ENCODE peak calls at places on chromosomes 6 and 20, in ten cellular contexts. D is NCI-H774; B is posterior cingulate gyrus; L is HS-5; U is effector CD4-positive, alpha-beta T cell; O is stimulated activated CD4-positive, alpha-beta T cell treated with anti-CD3 and anti-CD28 coated beads, TNF-alpha, amount 100 ng/mL, for 24 hours; G is fibroblast of lung; C is psoas muscle; J is MM.1S; I is non-pigmented ciliary epithelial cell. H is an unnamed sample.

GRCh38 chr20:2156666-2157624 is 55.3 kb downstream of the STK35 start:
- DNase-seq in D (no peak), B (no peak), L (no peak), U (no peak), O (no peak), G (no peak), C (no peak), J (no peak), I (no peak), H (no peak)

GRCh38 chr6:24613361-24614047 is 32.5 kb downstream of the KIAA0319 start:
- DNase-seq in D (no peak), B (no peak), L (no peak), U (no peak), O (no peak), G (no peak), C (no peak), J (no peak), I (no peak), H (no peak)

GRCh38 chr6:149734915-149735314 is 11.4 kb downstream of the NUP43 start:
- DNase-seq in D (no peak), B (no peak), L (no peak), U (no peak), O (no peak), G (no peak), C (no peak), J (no peak), I (no peak), H (no peak)

GRCh38 chr6:135419162-135419561 is 78.4 kb downstream of the AHI1 start:
- DNase-seq in D (no peak), B (no peak), L (peak; percentile 79), U (no peak), O (no peak), G (peak; percentile 78), C (no peak), J (no peak), I (peak; percentile 76), H (no peak)

GRCh38 chr20:2794202-2794748 is 6.2 kb downstream of the CPXM1 start:
- DNase-seq in D (no peak), B (no peak), L (no peak), U (no peak), O (no peak), G (no peak), C (no peak), J (no peak), I (no peak), H (no peak)

GRCh38 chr6:31636698-31637596 is 15.5 kb downstream of the BAG6 start:
- DNase-seq in D (no peak), B (no peak), L (no peak), U (no peak), O (no peak), G (no peak), C (no peak), J (no peak), I (no peak), H (no peak)

GRCh38 chr20:878511-879307 is 37.4 kb downstream of the ANGPT4 start:
- DNase-seq in D (no peak), B (no peak), L (no peak), U (no peak), O (no peak), G (peak; percentile 29), C (no peak), J (peak; percentile 34), I (no peak), H (no peak)

GRCh38 chr20:37360515-37361115 is 14.7 kb downstream of the SRC start:
- DNase-seq in D (no peak), B (no peak), L (no peak), U (no peak), O (no peak), G (no peak), C (no peak), J (no peak), I (no peak), H (no peak)

GRCh38 chr6:47047479-47048411 is 5.6 kb upstream of the ADGRF1 start:
- DNase-seq in D (peak; percentile 54), B (peak; percentile 33), L (peak; percentile 64), U (no peak), O (no peak), G (peak; percentile 79), C (no peak), J (peak; percentile 77), I (peak; percentile 74), H (peak; percentile 49)

GRCh38 chr20:38065764-38066375 is 32.3 kb downstream of the RPRD1B start:
- DNase-seq in D (no peak), B (peak; percentile 33), L (no peak), U (no peak), O (no peak), G (no peak), C (no peak), J (no peak), I (no peak), H (no peak)

GRCh38 chr20:58810116-58810878 is 40.4 kb downstream of the GNAS-AS1 start:
- DNase-seq in D (no peak), B (no peak), L (no peak), U (no peak), O (no peak), G (no peak), C (no peak), J (no peak), I (no peak), H (peak; percentile 58)

GRCh38 chr6:12414096-12414675 is 124.0 kb downstream of the EDN1 start:
- DNase-seq in D (no peak), B (no peak), L (no peak), U (no peak), O (no peak), G (no peak), C (no peak), J (no peak), I (no peak), H (no peak)

GRCh38 chr6:166809721-166810120 is 146.6 kb downstream of the RNASET2 start:
- DNase-seq in D (no peak), B (no peak), L (no peak), U (no peak), O (no peak), G (no peak), C (no peak), J (no peak), I (no peak), H (no peak)

GRCh38 chr20:50237349-50237748 is 46.7 kb downstream of the CEBPB start:
- DNase-seq in D (no peak), B (no peak), L (no peak), U (no peak), O (no peak), G (no peak), C (no peak), J (no peak), I (no peak), H (no peak)

GRCh38 chr6:112988748-112989147 is 641.6 kb downstream of the RFPL4B start:
- DNase-seq in D (no peak), B (no peak), L (no peak), U (no peak), O (no peak), G (no peak), C (no peak), J (no peak), I (no peak), H (no peak)

GRCh38 chr20:36550797-36551299 is 9.5 kb downstream of the MYL9 start:
- DNase-seq in D (no peak), B (no peak), L (no peak), U (no peak), O (no peak), G (no peak), C (no peak), J (no peak), I (no peak), H (no peak)

GRCh38 chr6:2542858-2543218 is 207.9 kb downstream of the MYLK4 start:
- DNase-seq in D (no peak), B (no peak), L (peak; percentile 65), U (no peak), O (no peak), G (peak; percentile 92), C (no peak), J (peak; percentile 97), I (peak; percentile 88), H (no peak)

GRCh38 chr20:51326241-51326819 is 216.2 kb downstream of the NFATC2 start:
- DNase-seq in D (no peak), B (peak; percentile 37), L (no peak), U (no peak), O (peak; percentile 31), G (peak; percentile 62), C (no peak), J (peak; percentile 51), I (no peak), H (no peak)

GRCh38 chr20:49630396-49630951 is 62.5 kb upstream of the PTGIS start:
- DNase-seq in D (no peak), B (no peak), L (no peak), U (no peak), O (no peak), G (no peak), C (no peak), J (peak; percentile 89), I (no peak), H (no peak)

GRCh38 chr20:60804918-60805631 is 447.0 kb upstream of the CDH4 start:
- DNase-seq in D (no peak), B (no peak), L (no peak), U (no peak), O (no peak), G (no peak), C (no peak), J (peak; percentile 59), I (no peak), H (no peak)

GRCh38 chr20:16475225-16475624 is 98.0 kb downstream of the KIF16B start:
- DNase-seq in D (no peak), B (no peak), L (no peak), U (no peak), O (no peak), G (peak; percentile 66), C (no peak), J (no peak), I (peak; percentile 44), H (no peak)